ENCODE peak calls at places on chromosomes 7 and 10, in eight cellular contexts. Q is GM23248, M is left ventricle myocardium inferior, S is astrocyte of the hippocampus, C is anterior cingulate cortex, D is cardiac muscle cell, K is COR-L47, W is HAP-1. T is an unnamed sample.

GRCh38 chr10:80580811-80581468 is 43.2 kb downstream of the SH2D4B start:
- DNase-seq in Q (no peak), M (no peak), S (peak), C (no peak), D (no peak), K (no peak), W (no peak), T (no peak)

GRCh38 chr7:157189405-157189804 is 50.7 kb downstream of the UBE3C start:
- DNase-seq in Q (no peak), M (no peak), S (peak), C (no peak), D (no peak), K (no peak), W (no peak), T (no peak)

GRCh38 chr10:132647424-132647823 is 109.8 kb downstream of the INPP5A start:
- DNase-seq in Q (no peak), M (no peak), S (no peak), C (no peak), D (no peak), K (no peak), W (no peak), T (no peak)

GRCh38 chr10:110512461-110513187 is 14.9 kb downstream of the DUSP5 start:
- DNase-seq in Q (peak), M (no peak), S (peak), C (no peak), D (peak), K (no peak), W (no peak), T (no peak)

GRCh38 chr7:151930026-151930653 is 26.1 kb upstream of the GALNTL5 start:
- DNase-seq in Q (no peak), M (no peak), S (no peak), C (no peak), D (no peak), K (no peak), W (no peak), T (no peak)

GRCh38 chr7:94414481-94414880 is 19.8 kb downstream of the COL1A2 start:
- DNase-seq in Q (peak), M (no peak), S (peak), C (no peak), D (no peak), K (peak), W (no peak), T (peak)

GRCh38 chr7:107201795-107202450 is 33.1 kb downstream of the HBP1 start:
- DNase-seq in Q (peak), M (peak), S (peak), C (peak), D (peak), K (peak), W (peak), T (peak)

GRCh38 chr7:86643478-86644281 is at the start of gene GRM3:
- DNase-seq in Q (peak), M (peak), S (peak), C (peak), D (peak), K (no peak), W (peak), T (peak)

GRCh38 chr10:28479366-28479765 is 53.6 kb upstream of the WAC start:
- DNase-seq in Q (no peak), M (no peak), S (peak), C (no peak), D (peak), K (no peak), W (no peak), T (no peak)

GRCh38 chr10:64733980-64734379 is 1212.8 kb downstream of the REEP3 start:
- DNase-seq in Q (no peak), M (no peak), S (peak), C (peak), D (peak), K (peak), W (peak), T (no peak)

GRCh38 chr7:100957832-100958421 is 8.6 kb downstream of the MUC3A start:
- DNase-seq in Q (no peak), M (no peak), S (no peak), C (no peak), D (peak), K (no peak), W (no peak), T (no peak)

GRCh38 chr10:86958109-86958830 is at the start of gene SNCG:
- DNase-seq in Q (peak), M (no peak), S (peak), C (peak), D (peak), K (no peak), W (no peak), T (peak)